ENCODE peak calls at places on chromosomes 2 and 18, in five cellular contexts. One of them, this sample, is unnamed.

GRCh38 chr2:52934354-52934898 is 833.2 kb upstream of the CHAC2 start:
- DNase-seq in cardiac muscle cell: no peak
- DNase-seq in neuronal stem cell: no peak
- DNase-seq in NCI-H226: no peak
- DNase-seq in hippocampal formation: no peak
- DNase-seq in this sample: no peak

GRCh38 chr18:66548747-66549146 is 55.1 kb downstream of the CDH19 start:
- DNase-seq in cardiac muscle cell: peak
- DNase-seq in neuronal stem cell: no peak
- DNase-seq in NCI-H226: no peak
- DNase-seq in hippocampal formation: no peak
- DNase-seq in this sample: no peak

GRCh38 chr2:28528206-28528605 is 32.3 kb downstream of the PLB1 start:
- DNase-seq in cardiac muscle cell: peak
- DNase-seq in neuronal stem cell: no peak
- DNase-seq in NCI-H226: no peak
- DNase-seq in hippocampal formation: no peak
- DNase-seq in this sample: no peak

GRCh38 chr2:204468689-204469429 is 76.4 kb upstream of the PARD3B start:
- DNase-seq in cardiac muscle cell: no peak
- DNase-seq in neuronal stem cell: no peak
- DNase-seq in NCI-H226: peak
- DNase-seq in hippocampal formation: no peak
- DNase-seq in this sample: no peak

GRCh38 chr2:227031379-227031778 is 132.6 kb downstream of the COL4A4 start:
- DNase-seq in cardiac muscle cell: peak
- DNase-seq in neuronal stem cell: no peak
- DNase-seq in NCI-H226: no peak
- DNase-seq in hippocampal formation: no peak
- DNase-seq in this sample: no peak

GRCh38 chr2:180203972-180204371 is 196.9 kb upstream of the CWC22 start:
- DNase-seq in cardiac muscle cell: no peak
- DNase-seq in neuronal stem cell: no peak
- DNase-seq in NCI-H226: peak
- DNase-seq in hippocampal formation: no peak
- DNase-seq in this sample: no peak

GRCh38 chr2:202494300-202494699 is 118.2 kb downstream of the BMPR2 start:
- DNase-seq in cardiac muscle cell: peak
- DNase-seq in neuronal stem cell: no peak
- DNase-seq in NCI-H226: no peak
- DNase-seq in hippocampal formation: peak
- DNase-seq in this sample: peak

GRCh38 chr18:36934884-36935283 is 106.0 kb downstream of the KIAA1328 start:
- DNase-seq in cardiac muscle cell: no peak
- DNase-seq in neuronal stem cell: no peak
- DNase-seq in NCI-H226: no peak
- DNase-seq in hippocampal formation: no peak
- DNase-seq in this sample: no peak

GRCh38 chr2:7281348-7281747 is 364.1 kb downstream of the RNF144A start:
- DNase-seq in cardiac muscle cell: no peak
- DNase-seq in neuronal stem cell: no peak
- DNase-seq in NCI-H226: no peak
- DNase-seq in hippocampal formation: no peak
- DNase-seq in this sample: no peak

GRCh38 chr2:37588316-37588777 is 83.1 kb downstream of the CDC42EP3 start:
- DNase-seq in cardiac muscle cell: no peak
- DNase-seq in neuronal stem cell: no peak
- DNase-seq in NCI-H226: no peak
- DNase-seq in hippocampal formation: no peak
- DNase-seq in this sample: no peak

GRCh38 chr18:12391487-12392136 is 14.6 kb upstream of the AFG3L2 start:
- DNase-seq in cardiac muscle cell: peak
- DNase-seq in neuronal stem cell: peak
- DNase-seq in NCI-H226: peak
- DNase-seq in hippocampal formation: peak
- DNase-seq in this sample: peak

This sample was measured in neural crest cell.